ENCODE peak calls at places on chromosomes 2 and 18, in nine cellular contexts. K is astrocyte of the cerebellum; Q is M059J; U is activated CD8-positive, alpha-beta T cell treated with anti-CD3 and anti-CD28 coated beads for 36 hours; I is BJ; M is pancreas; C is naive thymus-derived CD8-positive, alpha-beta T cell; A is retinal pigment epithelial cell; W is activated T-cell treated with anti-CD3 and anti-CD28 coated beads, Interleukin-2, amount 50 U/mL, for 4 hours. J is an unnamed sample.

GRCh38 chr18:32083781-32084180 is 7.9 kb upstream of the RNF138 start:
- DNase-seq in K (no peak), Q (no peak), U (no peak), I (no peak), M (no peak), C (no peak), A (no peak), W (no peak), J (no peak)

GRCh38 chr2:209473930-209474419 is 50.1 kb downstream of the MAP2 start:
- DNase-seq in K (peak), Q (peak), U (no peak), I (peak), M (no peak), C (no peak), A (peak), W (no peak), J (peak)

GRCh38 chr2:3557588-3558204 is 437 bp downstream of the RNASEH1 start:
- DNase-seq in K (no peak), Q (no peak), U (no peak), I (no peak), M (no peak), C (no peak), A (no peak), W (no peak), J (no peak)

GRCh38 chr18:77106331-77106730 is 26.3 kb downstream of the MBP start:
- DNase-seq in K (no peak), Q (no peak), U (peak), I (no peak), M (no peak), C (peak), A (no peak), W (peak), J (no peak)

GRCh38 chr18:2573408-2573807 is 2.1 kb downstream of the NDC80 start:
- DNase-seq in K (no peak), Q (no peak), U (no peak), I (no peak), M (no peak), C (no peak), A (no peak), W (no peak), J (no peak)

GRCh38 chr2:207772081-207772843 is 2.6 kb upstream of the FZD5 start:
- DNase-seq in K (no peak), Q (peak), U (peak), I (no peak), M (no peak), C (no peak), A (no peak), W (no peak), J (no peak)

GRCh38 chr2:235444101-235444597 is 49.7 kb upstream of the AGAP1 start:
- DNase-seq in K (no peak), Q (no peak), U (no peak), I (no peak), M (no peak), C (no peak), A (no peak), W (no peak), J (no peak)

GRCh38 chr2:381181-381580 is 93.3 kb upstream of the ALKAL2 start:
- DNase-seq in K (no peak), Q (peak), U (no peak), I (no peak), M (no peak), C (no peak), A (no peak), W (no peak), J (no peak)

GRCh38 chr2:160197587-160197986 is 2.5 kb downstream of the ITGB6 start:
- DNase-seq in K (no peak), Q (no peak), U (no peak), I (no peak), M (no peak), C (no peak), A (no peak), W (no peak), J (no peak)

GRCh38 chr18:11807233-11807632 is 44.0 kb upstream of the CHMP1B start:
- DNase-seq in K (no peak), Q (peak), U (no peak), I (no peak), M (no peak), C (no peak), A (no peak), W (no peak), J (no peak)

GRCh38 chr2:28390857-28391563 is 1.6 kb upstream of the FOSL2 start:
- DNase-seq in K (no peak), Q (peak), U (no peak), I (no peak), M (peak), C (no peak), A (no peak), W (no peak), J (no peak)

GRCh38 chr2:71896385-71897144 is 251.1 kb downstream of the CYP26B1 start:
- DNase-seq in K (no peak), Q (no peak), U (no peak), I (no peak), M (no peak), C (no peak), A (no peak), W (no peak), J (no peak)

GRCh38 chr2:113039675-113040074 is 13.0 kb downstream of the IL36B start:
- DNase-seq in K (no peak), Q (no peak), U (no peak), I (no peak), M (no peak), C (no peak), A (no peak), W (no peak), J (no peak)

GRCh38 chr2:70632966-70633365 is 79.3 kb upstream of the TGFA start:
- DNase-seq in K (no peak), Q (no peak), U (no peak), I (no peak), M (no peak), C (no peak), A (no peak), W (no peak), J (no peak)

GRCh38 chr2:37527362-37527761 is 144.1 kb downstream of the CDC42EP3 start:
- DNase-seq in K (no peak), Q (no peak), U (no peak), I (no peak), M (no peak), C (no peak), A (no peak), W (no peak), J (no peak)

GRCh38 chr2:226738821-226739507 is 60.7 kb downstream of the IRS1 start:
- DNase-seq in K (no peak), Q (no peak), U (no peak), I (no peak), M (no peak), C (peak), A (no peak), W (no peak), J (no peak)

GRCh38 chr2:241882090-241882625 is 12.6 kb downstream of the RTP5 start:
- DNase-seq in K (no peak), Q (no peak), U (peak), I (no peak), M (peak), C (no peak), A (no peak), W (peak), J (no peak)

GRCh38 chr2:204544961-204545860 is at the start of gene PARD3B:
- DNase-seq in K (no peak), Q (peak), U (peak), I (no peak), M (peak), C (peak), A (no peak), W (no peak), J (no peak)

GRCh38 chr2:173574713-173575112 is 220.0 kb downstream of the CDCA7 start:
- DNase-seq in K (no peak), Q (peak), U (no peak), I (no peak), M (no peak), C (no peak), A (no peak), W (no peak), J (no peak)